ENCODE peak calls at places on chromosomes 7 and 10, in six cellular contexts. Z is foreskin fibroblast, H is astrocyte of the spinal cord, O is heart left ventricle, L is colonic mucosa, P is lower lobe of right lung. N is an unnamed sample.
A peak's percentile ranks its signal among the peaks of the same experiment; 100 is the strongest.

GRCh38 chr7:137986252-137987010 is 15.5 kb downstream of the CREB3L2 start:
- DNase-seq in Z (peak; percentile 92), H (no peak), O (no peak), L (no peak), P (no peak), N (peak; percentile 92)

GRCh38 chr10:86795353-86795752 is 38.9 kb downstream of the BMPR1A start:
- DNase-seq in Z (peak; percentile 78), H (peak; percentile 85), O (no peak), L (no peak), P (no peak), N (peak; percentile 88)

GRCh38 chr7:123647106-123647730 is 8.4 kb upstream of the LMOD2 start:
- DNase-seq in Z (peak; percentile 43), H (no peak), O (no peak), L (no peak), P (no peak), N (no peak)

GRCh38 chr10:133359972-133360610 is 2.3 kb upstream of the FUOM start:
- DNase-seq in Z (no peak), H (no peak), O (no peak), L (peak; percentile 49), P (no peak), N (no peak)

GRCh38 chr7:84677386-84677785 is 482.8 kb upstream of the SEMA3A start:
- DNase-seq in Z (peak; percentile 10), H (no peak), O (no peak), L (no peak), P (no peak), N (peak; percentile 64)

GRCh38 chr7:38796636-38797501 is 112.1 kb downstream of the VPS41 start:
- DNase-seq in Z (peak; percentile 80), H (peak; percentile 69), O (no peak), L (peak; percentile 52), P (no peak), N (peak; percentile 75)

GRCh38 chr10:102752266-102752930 is 8.7 kb downstream of the WBP1L start:
- DNase-seq in Z (peak; percentile 82), H (peak; percentile 87), O (no peak), L (no peak), P (no peak), N (peak; percentile 78)

GRCh38 chr10:91552706-91553105 is 80.2 kb downstream of the PPP1R3C start:
- DNase-seq in Z (peak; percentile 52), H (no peak), O (no peak), L (no peak), P (no peak), N (peak; percentile 43)

GRCh38 chr10:71161429-71161828 is 50.9 kb upstream of the UNC5B start:
- DNase-seq in Z (peak; percentile 23), H (peak; percentile 13), O (no peak), L (no peak), P (no peak), N (peak; percentile 4)

GRCh38 chr10:89450901-89451300 is 36.5 kb downstream of the IFIT5 start:
- DNase-seq in Z (no peak), H (no peak), O (no peak), L (no peak), P (no peak), N (no peak)

GRCh38 chr10:32687116-32687515 is 241.2 kb downstream of the CCDC7 start:
- DNase-seq in Z (peak; percentile 15), H (no peak), O (no peak), L (no peak), P (no peak), N (no peak)

GRCh38 chr7:137245890-137246289 is 97.6 kb downstream of the PTN start:
- DNase-seq in Z (peak; percentile 21), H (peak; percentile 22), O (no peak), L (no peak), P (no peak), N (no peak)

GRCh38 chr7:75756340-75757297 is 15.4 kb downstream of the CCL26 start:
- DNase-seq in Z (peak; percentile 75), H (peak; percentile 49), O (no peak), L (no peak), P (no peak), N (peak; percentile 69)

GRCh38 chr7:2032876-2033407 is 199.8 kb downstream of the MAD1L1 start:
- DNase-seq in Z (no peak), H (no peak), O (peak; percentile 44), L (no peak), P (peak; percentile 23), N (no peak)

GRCh38 chr10:96357038-96357620 is 1.7 kb downstream of the OPALIN start:
- DNase-seq in Z (no peak), H (no peak), O (no peak), L (no peak), P (no peak), N (no peak)

GRCh38 chr10:74822583-74823089 is 3.8 kb upstream of the KAT6B start:
- DNase-seq in Z (peak; percentile 83), H (no peak), O (no peak), L (no peak), P (no peak), N (peak; percentile 21)

GRCh38 chr10:59684006-59684405 is 25.6 kb downstream of the SLC16A9 start:
- DNase-seq in Z (no peak), H (no peak), O (no peak), L (no peak), P (no peak), N (no peak)

GRCh38 chr10:11163990-11164805 is 146.5 kb downstream of the CELF2 start:
- DNase-seq in Z (peak; percentile 52), H (no peak), O (no peak), L (no peak), P (no peak), N (no peak)

GRCh38 chr7:23544913-23545354 is 13.2 kb upstream of the TRA2A start:
- DNase-seq in Z (peak; percentile 59), H (peak; percentile 35), O (no peak), L (no peak), P (no peak), N (peak; percentile 57)

GRCh38 chr7:95550546-95550945 is 45.8 kb downstream of the PDK4 start:
- DNase-seq in Z (peak; percentile 11), H (no peak), O (no peak), L (no peak), P (no peak), N (no peak)

GRCh38 chr10:132375116-132375794 is 21.7 kb upstream of the PWWP2B start:
- DNase-seq in Z (no peak), H (no peak), O (peak; percentile 35), L (no peak), P (peak; percentile 78), N (no peak)

GRCh38 chr7:96321041-96321669 is 743 bp downstream of the SLC25A13 start:
- DNase-seq in Z (peak; percentile 89), H (peak; percentile 88), O (peak; percentile 90), L (peak; percentile 92), P (peak; percentile 89), N (peak; percentile 84)

GRCh38 chr7:155429651-155430050 is 28.3 kb upstream of the EN2 start:
- DNase-seq in Z (no peak), H (no peak), O (peak; percentile 28), L (no peak), P (peak; percentile 18), N (no peak)

GRCh38 chr10:78649429-78649828 is 419.3 kb upstream of the ZMIZ1 start:
- DNase-seq in Z (no peak), H (no peak), O (no peak), L (no peak), P (no peak), N (no peak)

GRCh38 chr7:71595176-71595575 is 463.2 kb downstream of the GALNT17 start:
- DNase-seq in Z (no peak), H (no peak), O (no peak), L (no peak), P (no peak), N (no peak)

GRCh38 chr10:61900829-61901783 is at the start of gene ARID5B:
- DNase-seq in Z (peak; percentile 83), H (peak; percentile 75), O (no peak), L (peak; percentile 86), P (no peak), N (peak; percentile 79)

GRCh38 chr7:117762055-117762454 is 111.2 kb downstream of the CTTNBP2 start:
- DNase-seq in Z (no peak), H (no peak), O (no peak), L (no peak), P (no peak), N (no peak)

GRCh38 chr10:17229016-17229716 is 1.1 kb downstream of the VIM start:
- DNase-seq in Z (peak; percentile 98), H (peak; percentile 95), O (peak; percentile 95), L (peak; percentile 80), P (peak; percentile 92), N (peak; percentile 94)

GRCh38 chr10:49325916-49326783 is 27.2 kb downstream of the C10orf71 start:
- DNase-seq in Z (no peak), H (no peak), O (no peak), L (no peak), P (no peak), N (no peak)

GRCh38 chr10:119997429-119997828 is 104.9 kb downstream of the SEC23IP start:
- DNase-seq in Z (no peak), H (no peak), O (no peak), L (no peak), P (no peak), N (no peak)

DNA sequence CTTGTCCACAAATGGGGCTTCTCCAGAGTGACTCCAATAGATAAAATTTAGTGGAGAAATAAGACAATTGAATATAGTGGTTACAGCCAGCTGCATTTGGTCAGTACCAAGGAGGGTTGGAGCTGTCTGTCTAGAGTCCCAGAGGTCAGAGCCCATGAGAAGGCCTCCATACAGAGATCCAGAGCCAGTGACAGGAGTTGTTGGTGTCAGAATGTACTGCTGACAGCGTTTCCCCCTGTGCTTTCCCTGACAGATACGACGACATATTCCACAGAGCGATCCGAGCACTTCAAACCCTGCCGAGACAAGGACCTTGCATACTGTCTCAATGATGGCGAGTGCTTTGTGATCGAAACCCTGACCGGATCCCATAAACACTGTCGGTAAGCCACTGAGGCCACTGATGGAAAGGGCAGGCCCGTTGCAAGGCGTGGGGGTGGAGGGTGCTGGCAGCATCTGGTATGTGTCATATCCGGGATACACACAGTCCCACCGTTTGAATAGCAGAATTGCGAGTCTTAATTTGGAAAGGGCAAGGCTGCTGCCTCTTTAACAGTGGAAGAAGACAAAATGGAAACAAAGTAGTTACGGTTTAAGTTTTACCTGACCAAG is 483.6 kb downstream of the NRG3 start:
- DNase-seq in Z (peak; percentile 54), H (no peak), O (peak; percentile 55), L (no peak), P (no peak), N (peak; percentile 83)
- H3K4me3 ChIP-seq in Z (no peak overlapping the region), H (no peak overlapping the region), O (no peak overlapping the region), L (no peak overlapping the region), P (no peak overlapping the region), N (peak overlapping the region; percentile 16)

GRCh38 chr7:45646996-45647411 is 72.8 kb downstream of the ADCY1 start:
- DNase-seq in Z (peak; percentile 58), H (no peak), O (no peak), L (no peak), P (no peak), N (no peak)
- TF ChIP-seq CTCF in Z (no peak), H (no peak), O (no peak), L (no peak), P (no peak), N (no peak)

DNA sequence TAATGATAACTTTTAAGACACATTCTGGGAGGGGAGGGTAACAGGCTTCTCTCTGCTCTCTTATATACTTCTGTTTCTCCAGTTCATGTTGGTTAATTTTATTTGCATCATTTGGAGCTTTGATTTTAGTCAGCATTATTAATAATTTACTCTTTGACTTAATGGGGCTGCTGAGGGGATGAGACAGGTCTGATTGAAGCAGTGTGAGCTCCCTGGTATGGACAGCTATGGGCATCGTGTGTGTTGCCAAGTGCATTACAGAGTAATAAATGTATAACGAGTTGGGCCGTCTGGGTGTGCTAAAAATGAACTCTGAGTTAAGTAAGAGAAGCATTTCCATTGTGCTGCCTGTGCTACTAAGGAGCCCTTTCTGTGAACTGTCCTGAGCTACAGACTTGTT is 31.7 kb upstream of the IKZF1 start:
- DNase-seq in Z (no peak), H (no peak), O (no peak), L (no peak), P (no peak), N (no peak)
- H3K4me3 ChIP-seq in Z (no peak overlapping the region), H (no peak overlapping the region), O (no peak overlapping the region), L (no peak overlapping the region), P (no peak overlapping the region), N (no peak overlapping the region)

GRCh38 chr7:121334376-121334775 is 5.6 kb downstream of the WNT16 start:
- DNase-seq in Z (no peak), H (no peak), O (no peak), L (no peak), P (no peak), N (no peak)
- TF ChIP-seq CTCF in Z (no peak), H (no peak), O (no peak), L (no peak), P (no peak), N (no peak)